ENCODE peak calls at places on chromosomes 5 and 9, in nine cellular contexts. X, S, R, Q, N, G, J, Y and T are unnamed samples.
A peak's percentile ranks its signal among the peaks of the same experiment; 100 is the strongest.

GRCh38 chr5:172106511-172107356 is 81.3 kb downstream of the STK10 start:
- DNase-seq in X (peak; percentile 87), S (peak; percentile 62), R (peak; percentile 91), Q (peak; percentile 37), N (peak; percentile 55), G (peak; percentile 70), J (peak; percentile 11), Y (no peak), T (peak; percentile 60)

GRCh38 chr9:93308676-93309075 is 124.7 kb downstream of the WNK2 start:
- DNase-seq in X (peak; percentile 17), S (no peak), R (peak; percentile 46), Q (no peak), N (no peak), G (no peak), J (no peak), Y (peak; percentile 87), T (no peak)

GRCh38 chr5:14481299-14481799 is 100.2 kb upstream of the OTULINL start:
- DNase-seq in X (no peak), S (no peak), R (no peak), Q (no peak), N (no peak), G (no peak), J (no peak), Y (no peak), T (no peak)

GRCh38 chr5:125210241-125210947 is 464.0 kb upstream of the ZNF608 start:
- DNase-seq in X (no peak), S (peak; percentile 75), R (no peak), Q (no peak), N (no peak), G (no peak), J (no peak), Y (no peak), T (no peak)

GRCh38 chr5:32332971-32333370 is 20.2 kb upstream of the MTMR12 start:
- DNase-seq in X (no peak), S (peak; percentile 79), R (no peak), Q (no peak), N (no peak), G (no peak), J (no peak), Y (no peak), T (no peak)

GRCh38 chr9:20380546-20380945 is 241.8 kb downstream of the MLLT3 start:
- DNase-seq in X (no peak), S (no peak), R (no peak), Q (no peak), N (no peak), G (no peak), J (no peak), Y (no peak), T (no peak)

GRCh38 chr5:143166080-143166479 is 237.4 kb downstream of the NR3C1 start:
- DNase-seq in X (no peak), S (no peak), R (no peak), Q (no peak), N (no peak), G (no peak), J (no peak), Y (no peak), T (no peak)

GRCh38 chr9:89986190-89986589 is 381.4 kb downstream of the GADD45G start:
- DNase-seq in X (peak; percentile 53), S (no peak), R (no peak), Q (no peak), N (no peak), G (no peak), J (no peak), Y (no peak), T (no peak)

GRCh38 chr5:119795768-119796167 is 166.4 kb downstream of the FAM170A start:
- DNase-seq in X (no peak), S (no peak), R (no peak), Q (no peak), N (no peak), G (no peak), J (no peak), Y (no peak), T (no peak)

GRCh38 chr9:137407590-137408300 is 15.2 kb downstream of the EXD3 start:
- DNase-seq in X (no peak), S (no peak), R (no peak), Q (no peak), N (no peak), G (peak; percentile 70), J (no peak), Y (no peak), T (no peak)

GRCh38 chr5:176625512-176625911 is 4.8 kb downstream of the SNCB start:
- DNase-seq in X (no peak), S (no peak), R (no peak), Q (no peak), N (no peak), G (no peak), J (no peak), Y (no peak), T (no peak)

GRCh38 chr5:167633931-167634341 is 657.5 kb upstream of the WWC1 start:
- DNase-seq in X (no peak), S (no peak), R (no peak), Q (no peak), N (no peak), G (no peak), J (no peak), Y (no peak), T (peak; percentile 80)

GRCh38 chr9:135782946-135783345 is 81.0 kb downstream of the KCNT1 start:
- DNase-seq in X (no peak), S (no peak), R (no peak), Q (no peak), N (no peak), G (no peak), J (no peak), Y (no peak), T (no peak)

GRCh38 chr5:1856596-1857255 is 26.0 kb downstream of the IRX4 start:
- DNase-seq in X (no peak), S (no peak), R (no peak), Q (no peak), N (no peak), G (no peak), J (no peak), Y (no peak), T (no peak)